ENCODE peak calls at places on chromosomes 3 and 15, in five cellular contexts. Q, S, D, L and I are unnamed samples. For H3K4me1, the result is how much of the 10 kb centered on the place peaks cover.

GRCh38 chr3:153429821-153430220 is 267.8 kb downstream of the RAP2B start:
- DNase-seq in Q (no peak), S (no peak), D (no peak), L (no peak), I (no peak)

GRCh38 chr3:59857589-59858346 is 807.9 kb upstream of the CFAP20DC start:
- DNase-seq in Q (peak), S (peak), D (peak), L (peak), I (peak)

GRCh38 chr3:27357665-27358258 is 11.4 kb downstream of the NEK10 start:
- DNase-seq in Q (no peak), S (no peak), D (peak), L (peak), I (peak)

GRCh38 chr3:157763644-157764043 is 260.4 kb upstream of the VEPH1 start:
- DNase-seq in Q (no peak), S (no peak), D (no peak), L (no peak), I (no peak)

GRCh38 chr3:104947946-104948345 is 418.8 kb upstream of the ALCAM start:
- DNase-seq in Q (no peak), S (no peak), D (no peak), L (no peak), I (no peak)

GRCh38 chr3:127425505-127426443 is 137.9 kb upstream of the PRR20G start:
- DNase-seq in Q (peak), S (no peak), D (no peak), L (peak), I (no peak)

GRCh38 chr3:99960941-99961340 is 143.3 kb downstream of the CMSS1 start:
- DNase-seq in Q (no peak), S (no peak), D (no peak), L (no peak), I (no peak)

GRCh38 chr3:138030881-138031280 is 20.9 kb downstream of the CLDN18 start:
- DNase-seq in Q (no peak), S (no peak), D (no peak), L (no peak), I (no peak)

GRCh38 chr15:33547876-33548275 is 237.1 kb downstream of the RYR3 start:
- DNase-seq in Q (peak), S (peak), D (no peak), L (peak), I (peak)

GRCh38 chr15:84797212-84797611 is 19.9 kb upstream of the ALPK3 start:
- DNase-seq in Q (no peak), S (no peak), D (no peak), L (no peak), I (no peak)

GRCh38 chr3:54900954-54901591 is 26.8 kb downstream of the LRTM1 start:
- DNase-seq in Q (no peak), S (no peak), D (no peak), L (no peak), I (no peak)

GRCh38 chr15:74787251-74788041 is 5.6 kb downstream of the CSK start:
- DNase-seq in Q (no peak), S (no peak), D (peak), L (peak), I (peak)

GRCh38 chr15:93250212-93250611 is 161.2 kb upstream of the RGMA start:
- DNase-seq in Q (no peak), S (no peak), D (no peak), L (no peak), I (no peak)

GRCh38 chr3:125194061-125194848 is 18.3 kb downstream of the SLC12A8 start:
- DNase-seq in Q (no peak), S (no peak), D (no peak), L (no peak), I (no peak)

GRCh38 chr3:11226042-11226370 is 46.2 kb upstream of the ATG7 start:
- DNase-seq in Q (no peak), S (no peak), D (peak), L (no peak), I (no peak)

GRCh38 chr3:136720091-136720490 is 32.1 kb downstream of the STAG1 start:
- DNase-seq in Q (no peak), S (no peak), D (no peak), L (no peak), I (no peak)

GRCh38 chr3:23811117-23811487 is 5.3 kb downstream of the UBE2E1 start:
- DNase-seq in Q (no peak), S (no peak), D (peak), L (no peak), I (no peak)

GRCh38 chr3:186193534-186194450 is 84.9 kb upstream of the ETV5 start:
- DNase-seq in Q (no peak), S (peak), D (no peak), L (peak), I (no peak)

GRCh38 chr15:61796056-61796455 is 264.2 kb downstream of the VPS13C start:
- DNase-seq in Q (no peak), S (no peak), D (no peak), L (no peak), I (no peak)

GRCh38 chr15:78058401-78058935 is 19.0 kb downstream of the TBC1D2B start:
- DNase-seq in Q (no peak), S (no peak), D (no peak), L (no peak), I (no peak)
- H3K4me1 ChIP-seq in Q (under half), S (under half), D (under half), L (half or more), I (half or more)

GRCh38 chr3:182920515-182921084 is 59.7 kb downstream of the DCUN1D1 start:
- DNase-seq in Q (no peak), S (no peak), D (no peak), L (no peak), I (no peak)
- H3K4me3 ChIP-seq in Q (no peak), S (no peak), D (no peak), L (no peak), I (no peak)

GRCh38 chr3:111717601-111718000 is 122.5 kb upstream of the ZBED2 start:
- DNase-seq in Q (peak), S (peak), D (peak), L (peak), I (peak)
- H3K27ac ChIP-seq in Q (no peak), S (no peak), D (no peak), L (no peak), I (no peak)

GRCh38 chr3:194327414-194328079 is 23.6 kb downstream of the CPN2 start:
- DNase-seq in Q (no peak), S (no peak), D (no peak), L (no peak), I (no peak)
- H3K4me1 ChIP-seq in Q (under half), S (under half), D (under half), L (under half), I (under half)